ENCODE peak calls at places on chromosomes 11 and 22, in nine cellular contexts. One of them, this sample, is unnamed.

GRCh38 chr11:76621866-76622265 is 48.7 kb downstream of the LRRC32 start:
- ATAC-seq in CD4-positive, alpha-beta T cell: no peak
- ATAC-seq in psoas muscle: no peak
- ATAC-seq in upper lobe of left lung: no peak
- ATAC-seq in CD8-positive, alpha-beta T cell: no peak
- ATAC-seq in lower lobe of right lung: no peak
- ATAC-seq in RWPE2: no peak
- ATAC-seq in heart right ventricle: no peak
- ATAC-seq in pancreas: no peak
- ATAC-seq in this sample: no peak

GRCh38 chr22:47102648-47103047 is 340.2 kb downstream of the TBC1D22A start:
- ATAC-seq in CD4-positive, alpha-beta T cell: no peak
- ATAC-seq in psoas muscle: no peak
- ATAC-seq in upper lobe of left lung: peak; percentile 24
- ATAC-seq in CD8-positive, alpha-beta T cell: no peak
- ATAC-seq in lower lobe of right lung: peak; percentile 76
- ATAC-seq in RWPE2: no peak
- ATAC-seq in heart right ventricle: no peak
- ATAC-seq in pancreas: peak; percentile 94
- ATAC-seq in this sample: no peak

GRCh38 chr11:72072348-72072747 is 8.0 kb downstream of the NUMA1 start:
- ATAC-seq in CD4-positive, alpha-beta T cell: no peak
- ATAC-seq in psoas muscle: no peak
- ATAC-seq in upper lobe of left lung: no peak
- ATAC-seq in CD8-positive, alpha-beta T cell: no peak
- ATAC-seq in lower lobe of right lung: peak; percentile 10
- ATAC-seq in RWPE2: peak; percentile 77
- ATAC-seq in heart right ventricle: no peak
- ATAC-seq in pancreas: no peak
- ATAC-seq in this sample: no peak

GRCh38 chr22:38406617-38407016 is 48.4 kb downstream of the KCNJ4 start:
- ATAC-seq in CD4-positive, alpha-beta T cell: no peak
- ATAC-seq in psoas muscle: no peak
- ATAC-seq in upper lobe of left lung: no peak
- ATAC-seq in CD8-positive, alpha-beta T cell: no peak
- ATAC-seq in lower lobe of right lung: peak; percentile 41
- ATAC-seq in RWPE2: no peak
- ATAC-seq in heart right ventricle: no peak
- ATAC-seq in pancreas: no peak
- ATAC-seq in this sample: no peak

GRCh38 chr11:96127596-96127959 is 203.7 kb upstream of the MTMR2 start:
- ATAC-seq in CD4-positive, alpha-beta T cell: no peak
- ATAC-seq in psoas muscle: no peak
- ATAC-seq in upper lobe of left lung: no peak
- ATAC-seq in CD8-positive, alpha-beta T cell: no peak
- ATAC-seq in lower lobe of right lung: no peak
- ATAC-seq in RWPE2: no peak
- ATAC-seq in heart right ventricle: peak; percentile 54
- ATAC-seq in pancreas: no peak
- ATAC-seq in this sample: no peak

GRCh38 chr11:64124147-64124546 is 41.8 kb downstream of the MACROD1 start:
- ATAC-seq in CD4-positive, alpha-beta T cell: no peak
- ATAC-seq in psoas muscle: no peak
- ATAC-seq in upper lobe of left lung: no peak
- ATAC-seq in CD8-positive, alpha-beta T cell: no peak
- ATAC-seq in lower lobe of right lung: no peak
- ATAC-seq in RWPE2: no peak
- ATAC-seq in heart right ventricle: no peak
- ATAC-seq in pancreas: no peak
- ATAC-seq in this sample: no peak

GRCh38 chr22:24424001-24424900 is 3.1 kb upstream of the ADORA2A start:
- ATAC-seq in CD4-positive, alpha-beta T cell: no peak
- ATAC-seq in psoas muscle: peak; percentile 30
- ATAC-seq in upper lobe of left lung: no peak
- ATAC-seq in CD8-positive, alpha-beta T cell: no peak
- ATAC-seq in lower lobe of right lung: peak; percentile 52
- ATAC-seq in RWPE2: peak; percentile 18
- ATAC-seq in heart right ventricle: no peak
- ATAC-seq in pancreas: peak; percentile 32
- ATAC-seq in this sample: peak; percentile 28

GRCh38 chr11:85934599-85935169 is 79.5 kb downstream of the CCDC83 start:
- ATAC-seq in CD4-positive, alpha-beta T cell: no peak
- ATAC-seq in psoas muscle: no peak
- ATAC-seq in upper lobe of left lung: peak; percentile 46
- ATAC-seq in CD8-positive, alpha-beta T cell: no peak
- ATAC-seq in lower lobe of right lung: no peak
- ATAC-seq in RWPE2: no peak
- ATAC-seq in heart right ventricle: no peak
- ATAC-seq in pancreas: peak; percentile 69
- ATAC-seq in this sample: no peak

GRCh38 chr11:122690801-122691649 is 35.5 kb downstream of the UBASH3B start:
- ATAC-seq in CD4-positive, alpha-beta T cell: peak; percentile 68
- ATAC-seq in psoas muscle: no peak
- ATAC-seq in upper lobe of left lung: no peak
- ATAC-seq in CD8-positive, alpha-beta T cell: peak; percentile 60
- ATAC-seq in lower lobe of right lung: peak; percentile 48
- ATAC-seq in RWPE2: no peak
- ATAC-seq in heart right ventricle: peak; percentile 80
- ATAC-seq in pancreas: peak; percentile 23
- ATAC-seq in this sample: no peak

GRCh38 chr22:31488346-31488883 is 1.2 kb downstream of the EIF4ENIF1 start:
- ATAC-seq in CD4-positive, alpha-beta T cell: no peak
- ATAC-seq in psoas muscle: no peak
- ATAC-seq in upper lobe of left lung: no peak
- ATAC-seq in CD8-positive, alpha-beta T cell: no peak
- ATAC-seq in lower lobe of right lung: no peak
- ATAC-seq in RWPE2: no peak
- ATAC-seq in heart right ventricle: no peak
- ATAC-seq in pancreas: no peak
- ATAC-seq in this sample: no peak

GRCh38 chr11:111743700-111744099 is 22.5 kb downstream of the PPP2R1B start:
- ATAC-seq in CD4-positive, alpha-beta T cell: no peak
- ATAC-seq in psoas muscle: no peak
- ATAC-seq in upper lobe of left lung: no peak
- ATAC-seq in CD8-positive, alpha-beta T cell: no peak
- ATAC-seq in lower lobe of right lung: no peak
- ATAC-seq in RWPE2: no peak
- ATAC-seq in heart right ventricle: no peak
- ATAC-seq in pancreas: no peak
- ATAC-seq in this sample: no peak

GRCh38 chr11:14411818-14412217 is 52.8 kb upstream of the RRAS2 start:
- ATAC-seq in CD4-positive, alpha-beta T cell: no peak
- ATAC-seq in psoas muscle: peak; percentile 49
- ATAC-seq in upper lobe of left lung: no peak
- ATAC-seq in CD8-positive, alpha-beta T cell: no peak
- ATAC-seq in lower lobe of right lung: peak; percentile 16
- ATAC-seq in RWPE2: peak; percentile 87
- ATAC-seq in heart right ventricle: no peak
- ATAC-seq in pancreas: no peak
- ATAC-seq in this sample: peak; percentile 81

GRCh38 chr11:47348859-47349258 is 3.6 kb downstream of the MYBPC3 start:
- ATAC-seq in CD4-positive, alpha-beta T cell: no peak
- ATAC-seq in psoas muscle: no peak
- ATAC-seq in upper lobe of left lung: no peak
- ATAC-seq in CD8-positive, alpha-beta T cell: no peak
- ATAC-seq in lower lobe of right lung: no peak
- ATAC-seq in RWPE2: peak; percentile 26
- ATAC-seq in heart right ventricle: no peak
- ATAC-seq in pancreas: no peak
- ATAC-seq in this sample: no peak

DNA sequence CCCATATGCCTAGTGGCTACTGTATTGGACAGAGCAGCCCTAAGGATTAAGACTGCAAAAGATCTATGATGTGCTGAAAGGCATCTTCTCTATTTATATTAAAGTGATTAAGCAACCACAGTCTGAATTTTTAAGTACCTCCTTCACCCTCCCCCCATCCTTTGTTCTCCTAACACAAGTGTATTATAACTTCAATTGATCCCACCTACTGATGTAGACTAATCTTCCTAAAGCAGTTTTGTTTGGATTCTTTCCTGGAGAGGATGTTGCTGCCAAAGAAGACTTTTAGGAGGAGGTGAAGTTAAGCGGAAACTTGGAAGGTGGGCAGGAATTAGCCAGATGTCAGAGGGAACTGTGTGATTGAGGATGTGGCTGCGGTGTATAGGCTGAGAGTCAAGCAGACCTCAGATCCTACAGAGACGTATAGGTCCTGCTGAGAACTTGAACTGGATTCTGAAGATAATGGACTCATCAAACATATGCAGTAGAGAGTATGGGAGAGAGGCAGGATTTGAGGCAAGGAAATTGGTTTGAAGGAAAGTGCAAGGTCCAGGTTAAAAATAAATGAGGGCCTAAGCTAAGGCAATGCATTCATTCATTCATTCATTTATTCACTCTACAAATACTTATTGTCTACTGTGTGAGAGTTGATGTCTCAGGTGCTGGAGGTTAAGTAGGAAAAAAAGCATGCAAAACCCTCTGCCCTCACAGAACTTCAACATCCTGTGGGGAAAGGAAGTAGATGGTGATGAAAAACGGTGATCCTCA is 5.2 kb upstream of the RASSF10 start:
- ATAC-seq in CD4-positive, alpha-beta T cell: no peak
- ATAC-seq in psoas muscle: no peak
- ATAC-seq in upper lobe of left lung: no peak
- ATAC-seq in CD8-positive, alpha-beta T cell: no peak
- ATAC-seq in lower lobe of right lung: no peak
- ATAC-seq in RWPE2: no peak
- ATAC-seq in heart right ventricle: no peak
- ATAC-seq in pancreas: no peak
- ATAC-seq in this sample: no peak
- H3K27me3 ChIP-seq in CD4-positive, alpha-beta T cell: peaks cover 40% of the 10 kb centered on the region
- H3K27me3 ChIP-seq in psoas muscle: no peaks in the 10 kb centered on the region
- H3K27me3 ChIP-seq in upper lobe of left lung: no peaks in the 10 kb centered on the region
- H3K27me3 ChIP-seq in CD8-positive, alpha-beta T cell: peaks cover 3% of the 10 kb centered on the region
- H3K27me3 ChIP-seq in lower lobe of right lung: peaks cover 27% of the 10 kb centered on the region
- H3K27me3 ChIP-seq in RWPE2: no peaks in the 10 kb centered on the region
- H3K27me3 ChIP-seq in heart right ventricle: peaks cover 43% of the 10 kb centered on the region
- H3K27me3 ChIP-seq in pancreas: no peaks in the 10 kb centered on the region
- H3K27me3 ChIP-seq in this sample: peaks cover 53% of the 10 kb centered on the region

DNA sequence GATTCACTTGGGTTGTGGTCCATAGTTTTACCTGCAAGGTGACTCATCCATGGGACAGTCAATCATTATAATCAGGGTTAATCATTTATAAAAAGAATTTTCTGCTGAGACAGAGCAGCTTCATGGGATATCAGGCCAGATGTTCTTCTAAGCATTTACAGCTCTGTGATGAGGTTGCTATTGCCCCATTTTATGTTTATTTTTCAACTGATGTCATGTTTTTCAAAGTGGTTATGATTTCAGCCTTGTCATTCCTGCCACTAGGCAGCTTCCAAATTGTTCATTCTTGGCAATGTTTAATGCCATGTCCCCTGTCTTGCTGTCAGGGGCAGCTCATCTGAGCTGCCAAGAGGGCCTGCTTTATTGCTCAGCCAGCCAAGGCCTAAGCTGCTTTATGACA is 35.9 kb upstream of the ZBED5 start:
- ATAC-seq in CD4-positive, alpha-beta T cell: no peak
- ATAC-seq in psoas muscle: peak; percentile 36
- ATAC-seq in upper lobe of left lung: no peak
- ATAC-seq in CD8-positive, alpha-beta T cell: no peak
- ATAC-seq in lower lobe of right lung: peak; percentile 54
- ATAC-seq in RWPE2: peak; percentile 40
- ATAC-seq in heart right ventricle: peak; percentile 80
- ATAC-seq in pancreas: peak; percentile 77
- ATAC-seq in this sample: peak; percentile 61
- TF ChIP-seq CTCF in CD4-positive, alpha-beta T cell: no peak
- TF ChIP-seq CTCF in psoas muscle: peak; percentile 35
- TF ChIP-seq CTCF in upper lobe of left lung: no peak
- TF ChIP-seq CTCF in CD8-positive, alpha-beta T cell: no peak
- TF ChIP-seq CTCF in lower lobe of right lung: peak; percentile 11
- TF ChIP-seq CTCF in RWPE2: peak; percentile 8
- TF ChIP-seq CTCF in heart right ventricle: no peak
- TF ChIP-seq CTCF in pancreas: no peak
- TF ChIP-seq CTCF in this sample: peak; percentile 12

DNA sequence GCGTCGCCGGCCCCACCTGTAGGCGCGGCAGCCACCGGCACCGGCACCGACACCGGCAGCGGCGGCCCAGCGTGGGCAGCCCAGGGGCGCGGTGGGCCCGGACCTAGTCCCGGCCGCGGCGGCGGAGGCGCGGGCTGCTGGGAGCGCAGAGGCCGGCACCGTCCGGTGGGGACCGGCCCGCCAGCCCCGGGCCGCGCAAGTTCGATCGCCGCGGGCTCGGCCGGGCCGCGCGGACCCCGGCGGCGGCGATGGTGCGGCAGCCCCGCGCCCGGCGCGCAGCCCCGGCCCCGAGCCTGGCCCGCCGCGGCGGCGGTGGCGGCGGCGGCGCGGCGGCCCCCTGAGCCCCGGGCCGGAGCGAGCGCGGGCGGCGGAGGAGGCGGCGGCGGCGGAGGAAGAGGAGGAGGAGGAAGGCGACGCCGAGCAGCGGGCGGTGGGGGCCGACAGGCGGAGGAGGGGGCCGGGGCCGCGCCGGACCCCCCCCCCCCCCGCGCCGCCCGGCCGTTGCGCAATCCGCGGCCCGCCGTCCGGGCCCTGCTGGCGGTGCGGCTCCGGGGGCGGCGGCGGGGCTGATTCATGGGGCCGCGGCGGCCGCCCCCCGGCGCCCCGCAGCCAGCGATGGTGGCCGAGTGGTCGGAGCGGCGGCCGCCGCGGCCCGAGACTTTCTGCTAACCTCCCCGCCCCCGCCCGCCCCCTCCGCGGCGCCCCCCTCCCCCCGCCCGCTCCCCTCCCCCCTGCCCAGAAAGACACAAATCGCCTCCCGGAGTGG is 1251.9 kb downstream of the BRD1 start:
- ATAC-seq in CD4-positive, alpha-beta T cell: no peak
- ATAC-seq in psoas muscle: no peak
- ATAC-seq in upper lobe of left lung: no peak
- ATAC-seq in CD8-positive, alpha-beta T cell: no peak
- ATAC-seq in lower lobe of right lung: no peak
- ATAC-seq in RWPE2: no peak
- ATAC-seq in heart right ventricle: no peak
- ATAC-seq in pancreas: no peak
- ATAC-seq in this sample: no peak
- H3K27me3 ChIP-seq in CD4-positive, alpha-beta T cell: peaks cover 20% of the 10 kb centered on the region
- H3K27me3 ChIP-seq in psoas muscle: no peaks in the 10 kb centered on the region
- H3K27me3 ChIP-seq in upper lobe of left lung: no peaks in the 10 kb centered on the region
- H3K27me3 ChIP-seq in CD8-positive, alpha-beta T cell: peaks cover 5% of the 10 kb centered on the region
- H3K27me3 ChIP-seq in lower lobe of right lung: peaks cover 46% of the 10 kb centered on the region
- H3K27me3 ChIP-seq in RWPE2: peaks cover 11% of the 10 kb centered on the region
- H3K27me3 ChIP-seq in heart right ventricle: peaks cover 48% of the 10 kb centered on the region
- H3K27me3 ChIP-seq in pancreas: no peaks in the 10 kb centered on the region
- H3K27me3 ChIP-seq in this sample: peaks cover 73% of the 10 kb centered on the region

GRCh38 chr11:128026596-128026995 is 560.8 kb downstream of the ETS1 start:
- ATAC-seq in CD4-positive, alpha-beta T cell: no peak
- ATAC-seq in psoas muscle: no peak
- ATAC-seq in upper lobe of left lung: no peak
- ATAC-seq in CD8-positive, alpha-beta T cell: no peak
- ATAC-seq in lower lobe of right lung: peak; percentile 31
- ATAC-seq in RWPE2: peak; percentile 97
- ATAC-seq in heart right ventricle: no peak
- ATAC-seq in pancreas: peak; percentile 65
- ATAC-seq in this sample: no peak
- TF ChIP-seq CTCF in CD4-positive, alpha-beta T cell: no peak
- TF ChIP-seq CTCF in psoas muscle: no peak
- TF ChIP-seq CTCF in upper lobe of left lung: no peak
- TF ChIP-seq CTCF in CD8-positive, alpha-beta T cell: no peak
- TF ChIP-seq CTCF in lower lobe of right lung: no peak
- TF ChIP-seq CTCF in RWPE2: no peak
- TF ChIP-seq CTCF in heart right ventricle: no peak
- TF ChIP-seq CTCF in pancreas: no peak
- TF ChIP-seq CTCF in this sample: no peak